ENCODE peak calls at places on chromosomes 6 and 20, in nine cellular contexts. I is NB4; D is bronchial epithelial cell; K is lower lobe of right lung; S is skeletal muscle cell; B is type B pancreatic cell; N is HS-5; U is stimulated activated CD8-positive, alpha-beta memory T cell treated with anti-CD3 and anti-CD28 coated beads, Interleukin-12 subunit alpha, Interleukin-12 subunit beta, amount 100 ng/mL, for 1 hour; W is NCI-H1105 treated with DMSO at 0.1 percent for 48 hours. R is an unnamed sample.

GRCh38 chr20:64104667-64105451 is 2.5 kb downstream of the NPBWR2 start:
- DNase-seq in I (no peak), D (no peak), K (peak), S (no peak), B (no peak), N (no peak), U (no peak), W (no peak), R (peak)

GRCh38 chr6:167827588-167828324 is 1.0 kb downstream of the AFDN start:
- DNase-seq in I (no peak), D (no peak), K (peak), S (no peak), B (peak), N (no peak), U (no peak), W (peak), R (peak)

GRCh38 chr6:31407699-31408098 is 4.3 kb downstream of the MICA start:
- DNase-seq in I (peak), D (peak), K (no peak), S (no peak), B (no peak), N (peak), U (no peak), W (no peak), R (no peak)

GRCh38 chr6:56709650-56710049 is 67.0 kb upstream of the DST start:
- DNase-seq in I (no peak), D (no peak), K (no peak), S (no peak), B (no peak), N (no peak), U (no peak), W (no peak), R (peak)

GRCh38 chr6:112851141-112851540 is 504.0 kb downstream of the RFPL4B start:
- DNase-seq in I (no peak), D (no peak), K (no peak), S (no peak), B (no peak), N (no peak), U (no peak), W (no peak), R (no peak)

GRCh38 chr6:152129606-152130249 is 322.2 kb downstream of the ESR1 start:
- DNase-seq in I (no peak), D (no peak), K (no peak), S (no peak), B (no peak), N (no peak), U (no peak), W (no peak), R (peak)

GRCh38 chr6:169991031-169991390 is 239.6 kb downstream of the ERMARD start:
- DNase-seq in I (no peak), D (no peak), K (no peak), S (no peak), B (no peak), N (no peak), U (no peak), W (no peak), R (no peak)

GRCh38 chr6:107264357-107264831 is 149.1 kb upstream of the BEND3 start:
- DNase-seq in I (peak), D (peak), K (no peak), S (peak), B (no peak), N (no peak), U (no peak), W (no peak), R (no peak)

GRCh38 chr6:168078943-168079405 is at the start of gene FRMD1:
- DNase-seq in I (no peak), D (no peak), K (no peak), S (no peak), B (no peak), N (no peak), U (no peak), W (no peak), R (no peak)

GRCh38 chr20:49161428-49162152 is 26.5 kb downstream of the STAU1 start:
- DNase-seq in I (no peak), D (peak), K (no peak), S (no peak), B (no peak), N (no peak), U (no peak), W (no peak), R (no peak)

GRCh38 chr6:83474309-83474708 is 38.0 kb upstream of the PRSS35 start:
- DNase-seq in I (no peak), D (no peak), K (no peak), S (peak), B (no peak), N (no peak), U (no peak), W (peak), R (peak)

GRCh38 chr6:35084041-35084491 is 57.1 kb downstream of the TCP11 start:
- DNase-seq in I (no peak), D (no peak), K (no peak), S (no peak), B (peak), N (no peak), U (no peak), W (no peak), R (no peak)

GRCh38 chr6:149264629-149265028 is 52.9 kb upstream of the TAB2 start:
- DNase-seq in I (no peak), D (no peak), K (no peak), S (no peak), B (no peak), N (no peak), U (peak), W (no peak), R (no peak)

GRCh38 chr6:38973178-38974057 is 75.2 kb upstream of the GLP1R start:
- DNase-seq in I (peak), D (peak), K (no peak), S (peak), B (no peak), N (peak), U (no peak), W (peak), R (peak)

R was measured in GM23338.